ENCODE peak calls at places on chromosomes 5 and 9, in four cellular contexts. One of them, this sample, is unnamed.

GRCh38 chr5:104170906-104171305 is 608.3 kb upstream of the NUDT12 start:
- DNase-seq in thoracic aorta: no peak
- DNase-seq in NB4: no peak
- DNase-seq in OCI-LY7: no peak
- DNase-seq in this sample: no peak

GRCh38 chr9:14277202-14277601 is 36.7 kb downstream of the NFIB start:
- DNase-seq in NB4: no peak
- DNase-seq in thoracic aorta: no peak
- DNase-seq in OCI-LY7: no peak
- DNase-seq in this sample: no peak

GRCh38 chr5:10524376-10525123 is 39.3 kb upstream of the ANKRD33B start:
- DNase-seq in thoracic aorta: no peak
- DNase-seq in NB4: no peak
- DNase-seq in OCI-LY7: no peak
- DNase-seq in this sample: no peak

GRCh38 chr5:12611132-12611531 is 706.9 kb upstream of the CTNND2 start:
- DNase-seq in OCI-LY7: no peak
- DNase-seq in thoracic aorta: no peak
- DNase-seq in NB4: no peak
- DNase-seq in this sample: no peak

GRCh38 chr9:123656565-123656964 is 273.4 kb downstream of the DENND1A start:
- DNase-seq in NB4: no peak
- DNase-seq in OCI-LY7: no peak
- DNase-seq in thoracic aorta: no peak
- DNase-seq in this sample: no peak

GRCh38 chr5:94281402-94281801 is 337.0 kb downstream of the KIAA0825 start:
- DNase-seq in NB4: no peak
- DNase-seq in OCI-LY7: no peak
- DNase-seq in thoracic aorta: no peak
- DNase-seq in this sample: no peak

GRCh38 chr5:178413992-178414391 is 176.2 kb downstream of the COL23A1 start:
- DNase-seq in OCI-LY7: no peak
- DNase-seq in NB4: no peak
- DNase-seq in thoracic aorta: no peak
- DNase-seq in this sample: no peak

GRCh38 chr5:180860273-180860886 is 696 bp downstream of the ZFP62 start:
- DNase-seq in NB4: peak; percentile 75
- DNase-seq in thoracic aorta: no peak
- DNase-seq in OCI-LY7: peak; percentile 90
- DNase-seq in this sample: peak; percentile 70

GRCh38 chr5:10317825-10318682 is 10.4 kb upstream of the CMBL start:
- DNase-seq in thoracic aorta: no peak
- DNase-seq in NB4: peak; percentile 30
- DNase-seq in OCI-LY7: no peak
- DNase-seq in this sample: no peak

GRCh38 chr5:66958984-66959641 is 237.5 kb downstream of the CD180 start:
- DNase-seq in thoracic aorta: no peak
- DNase-seq in NB4: no peak
- DNase-seq in OCI-LY7: no peak
- DNase-seq in this sample: no peak

GRCh38 chr9:37187269-37187668 is 66.9 kb downstream of the ZCCHC7 start:
- DNase-seq in NB4: peak; percentile 36
- DNase-seq in thoracic aorta: no peak
- DNase-seq in OCI-LY7: peak; percentile 70
- DNase-seq in this sample: no peak

GRCh38 chr5:56951131-56951945 is 585 bp downstream of the MIER3 start:
- DNase-seq in NB4: peak; percentile 72
- DNase-seq in thoracic aorta: no peak
- DNase-seq in OCI-LY7: peak; percentile 58
- DNase-seq in this sample: no peak

GRCh38 chr5:179176166-179176565 is 116.0 kb downstream of the ZNF354C start:
- DNase-seq in thoracic aorta: no peak
- DNase-seq in OCI-LY7: no peak
- DNase-seq in NB4: no peak
- DNase-seq in this sample: no peak

GRCh38 chr5:108729306-108729645 is 18.4 kb upstream of the FER start:
- DNase-seq in OCI-LY7: no peak
- DNase-seq in NB4: no peak
- DNase-seq in thoracic aorta: no peak
- DNase-seq in this sample: no peak

GRCh38 chr5:123696948-123697347 is 185.0 kb downstream of the CSNK1G3 start:
- DNase-seq in NB4: peak; percentile 4
- DNase-seq in thoracic aorta: no peak
- DNase-seq in OCI-LY7: no peak
- DNase-seq in this sample: no peak

GRCh38 chr5:59759600-59760357 is 133.7 kb downstream of the PDE4D start:
- DNase-seq in thoracic aorta: no peak
- DNase-seq in NB4: no peak
- DNase-seq in OCI-LY7: no peak
- DNase-seq in this sample: no peak

GRCh38 chr5:134328619-134329018 is 38.4 kb downstream of the CDKL3 start:
- DNase-seq in OCI-LY7: no peak
- DNase-seq in NB4: peak; percentile 2
- DNase-seq in thoracic aorta: no peak
- DNase-seq in this sample: no peak

GRCh38 chr9:94767331-94768099 is 41.0 kb downstream of the AOPEP start:
- DNase-seq in OCI-LY7: no peak
- DNase-seq in NB4: no peak
- DNase-seq in thoracic aorta: no peak
- DNase-seq in this sample: no peak

GRCh38 chr9:125161284-125161918 is 18.1 kb upstream of the SCAI start:
- DNase-seq in NB4: no peak
- DNase-seq in thoracic aorta: no peak
- DNase-seq in OCI-LY7: no peak
- DNase-seq in this sample: no peak

GRCh38 chr5:117665121-117665520 is 1090.5 kb upstream of the SEMA6A start:
- DNase-seq in NB4: no peak
- DNase-seq in OCI-LY7: no peak
- DNase-seq in thoracic aorta: no peak
- DNase-seq in this sample: no peak

GRCh38 chr9:76403352-76403751 is 9.1 kb upstream of the RFK start:
- DNase-seq in OCI-LY7: peak; percentile 68
- DNase-seq in NB4: peak; percentile 69
- DNase-seq in thoracic aorta: no peak
- DNase-seq in this sample: peak; percentile 56

GRCh38 chr9:4490705-4491620 is 695 bp downstream of the SLC1A1 start:
- DNase-seq in NB4: no peak
- DNase-seq in thoracic aorta: no peak
- DNase-seq in OCI-LY7: no peak
- DNase-seq in this sample: no peak

DNA sequence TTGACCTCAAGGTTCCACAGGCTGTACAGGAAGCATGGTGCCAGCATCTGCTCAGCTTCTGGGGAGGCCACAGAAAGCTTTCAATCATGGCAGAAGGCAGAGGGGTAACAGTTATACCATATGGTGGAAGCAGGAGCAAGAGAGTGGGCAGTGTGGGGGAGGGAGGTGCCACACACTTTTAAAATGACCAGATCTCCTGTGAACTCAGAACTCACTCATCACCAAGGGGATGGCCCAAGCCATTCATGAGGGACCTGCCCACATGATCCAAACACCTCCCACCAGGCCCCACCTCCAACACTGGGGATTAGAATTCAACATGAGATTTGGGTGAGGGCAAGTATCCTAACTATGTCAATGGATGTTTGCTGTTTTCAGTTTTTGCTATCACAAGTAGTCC is 16.2 kb downstream of the CYFIP2 start:
- DNase-seq in NB4: no peak
- DNase-seq in OCI-LY7: no peak
- DNase-seq in thoracic aorta: no peak
- DNase-seq in this sample: no peak
- TF ChIP-seq CTCF in NB4: no peak
- TF ChIP-seq CTCF in OCI-LY7: no peak
- TF ChIP-seq CTCF in thoracic aorta: no peak
- TF ChIP-seq CTCF in this sample: no peak

DNA sequence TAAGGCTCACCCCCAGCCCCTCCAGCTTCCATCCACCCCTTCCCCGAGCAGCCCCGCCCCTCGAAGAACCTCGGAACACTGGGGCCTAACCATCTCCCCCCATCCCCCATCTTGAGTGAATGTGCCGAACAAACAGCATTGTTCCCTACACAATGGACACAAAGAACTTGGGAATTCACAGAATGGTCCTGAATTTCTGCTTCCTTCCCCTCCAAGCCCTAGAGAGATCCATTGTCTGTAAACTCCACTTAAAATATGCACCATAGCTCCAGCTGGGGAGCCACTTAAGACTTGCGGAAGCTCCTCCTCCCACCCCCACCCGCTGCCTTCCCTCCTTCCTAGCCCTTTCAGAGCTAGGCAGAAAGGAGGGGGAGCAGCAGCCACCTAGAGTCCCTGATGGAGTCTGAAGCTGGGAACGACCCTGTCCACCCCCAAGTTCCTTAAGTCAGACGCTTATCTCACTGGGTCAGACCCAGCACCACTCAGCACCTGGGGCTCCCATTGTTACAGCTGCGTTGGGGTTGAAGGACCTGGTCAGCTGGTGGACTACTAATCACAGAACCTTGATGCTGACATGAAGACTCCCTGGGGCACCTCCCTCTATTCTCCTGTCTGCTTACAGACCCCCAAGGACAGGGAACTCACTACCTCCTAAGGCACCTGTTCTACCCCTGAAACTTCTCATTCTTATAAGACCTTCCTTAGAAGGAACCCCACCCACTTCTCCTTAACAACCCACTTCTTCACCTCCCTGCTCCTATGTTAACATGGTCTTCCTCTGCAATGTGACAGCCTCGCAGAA is 61.4 kb downstream of the PCDH1 start:
- DNase-seq in OCI-LY7: no peak
- DNase-seq in NB4: no peak
- DNase-seq in thoracic aorta: no peak
- DNase-seq in this sample: no peak
- H3K4me3 ChIP-seq in OCI-LY7: no peak overlapping the region
- H3K4me3 ChIP-seq in NB4: no peak overlapping the region
- H3K4me3 ChIP-seq in thoracic aorta: no peak overlapping the region
- H3K4me3 ChIP-seq in this sample: no peak overlapping the region

DNA sequence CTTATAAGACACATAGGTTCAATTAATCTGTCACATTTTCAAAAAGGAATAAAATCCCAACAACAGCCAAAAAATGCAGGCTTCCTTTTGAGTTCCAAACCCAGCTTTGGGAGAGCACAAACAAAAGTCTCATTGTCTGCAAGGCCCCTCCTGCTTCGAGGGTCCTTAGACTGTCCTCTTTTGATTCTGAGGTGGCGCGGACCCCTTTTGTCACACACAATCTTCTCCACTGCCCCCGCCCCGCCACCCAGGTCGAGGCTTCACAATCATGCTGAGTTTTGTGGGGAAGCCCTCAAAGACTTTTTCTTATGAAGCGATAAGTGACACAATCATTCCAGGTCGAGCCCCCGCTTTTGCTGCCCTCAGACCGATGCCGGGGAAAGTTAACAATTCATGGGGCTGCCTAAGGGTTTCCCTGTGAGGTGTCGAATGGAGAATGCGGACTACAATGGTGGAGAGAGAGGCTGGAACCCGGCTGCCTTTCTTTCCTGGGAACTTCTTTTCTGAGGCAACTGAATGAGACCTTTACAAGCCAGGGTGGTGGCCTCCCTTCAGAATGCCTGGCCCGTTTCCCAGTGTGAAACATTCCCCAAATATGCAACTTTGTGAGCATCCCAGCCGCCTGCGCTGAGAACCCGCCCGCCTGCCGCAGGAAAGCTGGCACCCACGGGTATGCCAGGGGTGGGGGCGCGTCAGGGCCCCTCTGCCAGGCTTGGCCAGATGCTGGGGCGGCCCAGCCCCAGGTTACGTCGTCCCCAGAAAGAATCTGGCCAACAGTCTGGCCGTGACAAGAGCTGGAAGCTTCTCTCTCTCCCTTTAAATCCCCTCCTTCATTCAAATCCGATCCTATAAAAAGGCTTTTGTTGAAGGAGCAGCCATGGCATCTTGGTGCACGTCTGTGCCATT is 71.9 kb downstream of the MAP1B start:
- DNase-seq in thoracic aorta: peak; percentile 78
- DNase-seq in NB4: no peak
- DNase-seq in OCI-LY7: no peak
- DNase-seq in this sample: no peak
- TF ChIP-seq CTCF in thoracic aorta: no peak
- TF ChIP-seq CTCF in NB4: no peak
- TF ChIP-seq CTCF in OCI-LY7: no peak
- TF ChIP-seq CTCF in this sample: no peak

GRCh38 chr9:136808075-136808780 is 480 bp downstream of the RABL6 start:
- DNase-seq in OCI-LY7: peak; percentile 54
- DNase-seq in thoracic aorta: no peak
- DNase-seq in NB4: peak; percentile 39
- DNase-seq in this sample: no peak

GRCh38 chr9:136806067-136806466 is 1.7 kb upstream of the RABL6 start:
- DNase-seq in thoracic aorta: no peak
- DNase-seq in OCI-LY7: no peak
- DNase-seq in NB4: no peak
- DNase-seq in this sample: no peak

GRCh38 chr9:136806631-136807201 is 1.0 kb upstream of the RABL6 start:
- DNase-seq in NB4: no peak
- DNase-seq in OCI-LY7: no peak
- DNase-seq in thoracic aorta: no peak
- DNase-seq in this sample: no peak

GRCh38 chr9:136808781-136809158 is 1.0 kb downstream of the RABL6 start:
- DNase-seq in OCI-LY7: no peak
- DNase-seq in NB4: peak; percentile 42
- DNase-seq in thoracic aorta: no peak
- DNase-seq in this sample: no peak

GRCh38 chr9:136807281-136808074 is at the start of gene RABL6:
- DNase-seq in NB4: peak; percentile 83
- DNase-seq in OCI-LY7: peak; percentile 86
- DNase-seq in thoracic aorta: no peak
- DNase-seq in this sample: no peak
- H3K4me3 ChIP-seq in NB4: peak within 1 kb of the TSS; percentile 67
- H3K4me3 ChIP-seq in OCI-LY7: peak within 1 kb of the TSS; percentile 100
- H3K4me3 ChIP-seq in thoracic aorta: peak within 1 kb of the TSS; percentile 99
- H3K4me3 ChIP-seq in this sample: peak within 1 kb of the TSS; percentile 96

DNA sequence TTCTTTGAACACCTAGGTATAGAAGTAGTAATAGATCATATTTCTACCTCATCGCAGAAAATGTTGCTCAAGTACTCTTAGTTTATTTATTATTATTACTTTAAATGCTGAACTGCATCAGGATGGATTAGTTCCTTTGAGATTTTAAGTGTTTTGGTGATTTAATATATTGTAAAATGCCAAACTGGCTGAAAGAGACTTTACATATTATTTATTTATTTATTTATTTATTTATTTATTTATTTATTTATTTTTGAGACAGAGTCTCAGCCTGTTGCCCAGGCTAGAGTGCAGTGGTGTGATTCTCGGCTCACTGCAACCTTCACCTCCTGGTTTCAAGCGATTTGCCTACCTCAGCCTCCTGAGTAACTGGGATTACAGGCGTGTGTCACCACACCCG is 42.3 kb downstream of the LMNB1 start:
- DNase-seq in thoracic aorta: no peak
- DNase-seq in OCI-LY7: no peak
- DNase-seq in NB4: no peak
- DNase-seq in this sample: no peak
- TF ChIP-seq CTCF in thoracic aorta: no peak
- TF ChIP-seq CTCF in OCI-LY7: no peak
- TF ChIP-seq CTCF in NB4: no peak
- TF ChIP-seq CTCF in this sample: no peak